ENCODE peak calls at places on chromosomes 13 and 19, in eight cellular contexts. G is cardiac muscle cell, Z is OCI-LY7, I is left lung, H is thoracic aorta, C is colonic mucosa, U is tibial nerve, Y is uterus. S is an unnamed sample.

GRCh38 chr19:45906221-45906620 is 3.8 kb upstream of the MYPOP start:
- DNase-seq in I (no peak), H (no peak), Y (no peak), U (no peak), C (no peak), G (no peak), Z (no peak), S (no peak)

GRCh38 chr13:48954086-48954485 is 21.6 kb upstream of the FNDC3A start:
- DNase-seq in U (no peak), H (no peak), Y (no peak), C (no peak), G (no peak), I (no peak), Z (no peak), S (no peak)

GRCh38 chr13:50898338-50898737 is 11.3 kb upstream of the RNASEH2B start:
- DNase-seq in Z (peak), U (no peak), G (no peak), H (no peak), Y (no peak), I (no peak), C (no peak), S (no peak)

GRCh38 chr13:113664751-113665581 is 2.1 kb upstream of the GRK1 start:
- DNase-seq in H (no peak), U (peak), C (no peak), G (no peak), I (peak), Z (no peak), Y (peak), S (peak)

GRCh38 chr19:49976496-49976895 is 15.5 kb upstream of the SIGLEC11 start:
- DNase-seq in Z (no peak), U (no peak), H (no peak), C (no peak), G (no peak), I (no peak), Y (no peak), S (no peak)

GRCh38 chr13:95697052-95697680 is 20.2 kb downstream of the DNAJC3 start:
- DNase-seq in I (no peak), H (no peak), U (no peak), G (no peak), C (no peak), Y (no peak), Z (no peak), S (no peak)

GRCh38 chr19:35457173-35457572 is 9.1 kb downstream of the FFAR2 start:
- DNase-seq in U (no peak), Z (peak), C (no peak), I (no peak), Y (no peak), G (no peak), H (no peak), S (no peak)

GRCh38 chr19:1739960-1740629 is 13.2 kb upstream of the ONECUT3 start:
- DNase-seq in C (no peak), Z (no peak), H (no peak), G (no peak), I (no peak), U (no peak), Y (no peak), S (no peak)

GRCh38 chr19:49712397-49712859 is 21.5 kb downstream of the CPT1C start:
- DNase-seq in U (no peak), Z (peak), C (peak), I (no peak), H (no peak), Y (peak), G (no peak), S (no peak)

GRCh38 chr13:26971990-26972888 is 199.4 kb downstream of the USP12 start:
- DNase-seq in H (no peak), Y (no peak), C (peak), U (no peak), I (no peak), G (peak), Z (peak), S (no peak)

GRCh38 chr19:518292-519231 is 11.3 kb downstream of the TPGS1 start:
- DNase-seq in G (peak), Z (no peak), Y (peak), C (no peak), I (no peak), H (no peak), U (no peak), S (no peak)

GRCh38 chr19:50314724-50315700 is 14.2 kb downstream of the KCNC3 start:
- DNase-seq in C (no peak), U (no peak), I (no peak), H (no peak), Z (no peak), Y (no peak), G (peak), S (no peak)

GRCh38 chr19:3171894-3172679 is 6.5 kb upstream of the S1PR4 start:
- DNase-seq in Z (no peak), I (no peak), Y (no peak), C (no peak), G (no peak), U (no peak), H (no peak), S (no peak)

GRCh38 chr19:49690073-49690655 is 752 bp upstream of the CPT1C start:
- DNase-seq in G (no peak), C (no peak), I (no peak), U (no peak), H (no peak), Z (no peak), Y (no peak), S (no peak)

GRCh38 chr13:99459101-99459500 is 42.2 kb upstream of the TM9SF2 start:
- DNase-seq in Z (no peak), C (no peak), Y (no peak), H (no peak), I (no peak), U (no peak), G (no peak), S (no peak)

GRCh38 chr13:112574476-112575294 is 13.3 kb downstream of the TUBGCP3 start:
- DNase-seq in C (no peak), U (no peak), G (no peak), Z (no peak), H (no peak), Y (no peak), I (no peak), S (no peak)

GRCh38 chr13:25171517-25172302 is at the start of gene AMER2:
- DNase-seq in Z (no peak), H (no peak), Y (no peak), C (no peak), U (no peak), I (no peak), G (peak), S (no peak)

GRCh38 chr13:44904982-44905381 is 84.3 kb downstream of the NUFIP1 start:
- DNase-seq in H (peak), U (peak), I (peak), G (no peak), Y (peak), C (peak), Z (no peak), S (no peak)

GRCh38 chr13:46607768-46608553 is 55.0 kb downstream of the LRCH1 start:
- DNase-seq in I (no peak), G (no peak), Z (no peak), Y (no peak), H (no peak), C (no peak), U (no peak), S (no peak)

GRCh38 chr13:98460519-98460918 is 116.4 kb downstream of the STK24 start:
- DNase-seq in G (no peak), C (no peak), Y (no peak), Z (no peak), H (no peak), I (peak), U (no peak), S (peak)

GRCh38 chr13:32811297-32811800 is 204.9 kb upstream of the KL start:
- DNase-seq in C (peak), H (no peak), Z (no peak), U (no peak), G (no peak), I (no peak), Y (no peak), S (no peak)

GRCh38 chr19:3357731-3358391 is 8.5 kb upstream of the NFIC start:
- DNase-seq in G (no peak), H (no peak), I (no peak), C (no peak), Z (no peak), U (no peak), Y (peak), S (no peak)

GRCh38 chr19:43735957-43736356 is 18.8 kb downstream of the SMG9 start:
- DNase-seq in C (no peak), G (no peak), H (no peak), U (no peak), Y (no peak), Z (no peak), I (no peak), S (no peak)

GRCh38 chr19:6632002-6632621 is 37.8 kb downstream of the TNFSF14 start:
- DNase-seq in G (peak), Y (peak), C (peak), U (peak), Z (peak), I (peak), H (peak), S (no peak)

GRCh38 chr19:38728752-38729541 is 15.3 kb downstream of the CAPN12 start:
- DNase-seq in G (no peak), Y (peak), Z (no peak), I (peak), U (no peak), H (no peak), C (no peak), S (peak)

GRCh38 chr19:38726284-38726673 is 18.0 kb downstream of the CAPN12 start:
- DNase-seq in I (no peak), Y (peak), H (no peak), C (no peak), U (no peak), G (no peak), Z (no peak), S (no peak)

GRCh38 chr19:38726761-38727301 is 17.4 kb downstream of the CAPN12 start:
- DNase-seq in I (no peak), H (no peak), G (no peak), C (no peak), U (no peak), Y (peak), Z (no peak), S (no peak)

GRCh38 chr19:38727306-38727867 is 16.9 kb downstream of the CAPN12 start:
- DNase-seq in Z (no peak), H (no peak), C (no peak), U (no peak), G (no peak), Y (peak), I (no peak), S (no peak)

GRCh38 chr19:38727868-38728660 is 16.2 kb downstream of the CAPN12 start:
- DNase-seq in I (peak), G (no peak), Y (peak), H (no peak), Z (no peak), C (no peak), U (no peak), S (peak)
- H3K27ac ChIP-seq in I (peak), G (peak), Y (peak), H (peak), Z (no peak), C (no peak), U (no peak), S (no peak)

GRCh38 chr19:19026299-19026971 is 6.9 kb downstream of the SUGP2 start:
- DNase-seq in H (no peak), I (peak), C (no peak), G (peak), Z (peak), Y (no peak), U (no peak), S (no peak)
- TF ChIP-seq CTCF in H (no peak), I (no peak), C (no peak), G (no peak), Z (peak), Y (no peak), U (peak), S (peak)

GRCh38 chr19:55348317-55349034 is 6.0 kb downstream of the COX6B2 start:
- DNase-seq in C (no peak), I (no peak), H (no peak), Y (no peak), G (peak), Z (no peak), U (no peak), S (no peak)
- H3K4me3 ChIP-seq in C (no peak), I (no peak), H (no peak), Y (no peak), G (no peak), Z (no peak), U (no peak), S (no peak)

DNA sequence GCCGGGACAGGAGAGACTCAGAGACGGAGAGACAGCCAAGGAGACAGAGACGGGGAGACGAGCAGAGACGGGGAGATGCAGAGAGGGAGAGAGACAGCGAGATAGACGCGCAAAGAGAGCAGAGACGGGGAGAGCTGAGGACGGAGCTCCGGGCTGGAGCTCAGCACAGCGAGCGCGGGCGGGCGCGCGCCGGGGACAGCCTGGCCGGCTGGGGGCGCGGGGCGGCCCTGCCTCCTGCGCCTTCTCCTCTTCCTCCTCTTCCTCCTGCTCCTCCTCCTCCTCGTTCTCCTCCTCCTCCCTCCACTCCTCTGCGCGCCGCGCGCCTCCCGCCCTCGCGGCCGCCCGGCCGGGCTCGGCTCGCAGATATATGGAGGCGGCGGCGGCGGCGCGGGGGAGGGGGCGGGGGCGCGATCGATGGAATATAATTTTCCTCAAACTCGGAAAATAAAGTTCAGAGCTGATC is at the start of gene ERFL:
- DNase-seq in Y (no peak), U (no peak), H (no peak), Z (peak), I (no peak), C (peak), G (no peak), S (no peak)
- H3K27ac ChIP-seq in Y (no peak), U (no peak), H (no peak), Z (peak), I (no peak), C (no peak), G (no peak), S (no peak)

DNA sequence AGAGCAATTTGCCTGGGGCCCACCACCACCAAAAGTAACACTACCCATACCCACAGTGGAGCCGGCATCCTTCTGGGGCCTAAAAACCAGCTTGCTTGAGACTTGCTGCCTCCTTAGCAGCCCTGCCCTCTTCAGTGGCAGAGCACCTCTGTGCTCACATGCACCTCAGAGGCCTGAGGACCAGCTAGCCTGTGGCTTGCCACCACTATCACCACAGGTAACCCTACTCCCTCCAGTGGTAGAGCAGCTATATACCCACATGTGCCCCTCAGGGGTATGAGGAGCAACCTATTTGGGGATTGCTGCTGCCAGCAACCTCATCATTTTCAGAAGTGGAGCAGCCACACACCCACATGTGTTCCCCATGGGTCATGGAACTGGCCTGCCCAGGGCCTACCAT is 111.4 kb upstream of the SPRY2 start:
- DNase-seq in Y (no peak), C (no peak), H (no peak), U (no peak), Z (no peak), G (no peak), I (no peak), S (no peak)
- TF ChIP-seq CTCF in Y (no peak), C (no peak), H (no peak), U (no peak), Z (no peak), G (no peak), I (no peak), S (no peak)

GRCh38 chr19:23002690-23003422 is at the start of gene ZNF728:
- DNase-seq in C (peak), U (peak), H (peak), Z (no peak), G (no peak), I (peak), Y (peak), S (no peak)
- H3K4me3 ChIP-seq in C (no peak), U (peak), H (peak), Z (no peak), G (no peak), I (peak), Y (peak), S (no peak)

DNA sequence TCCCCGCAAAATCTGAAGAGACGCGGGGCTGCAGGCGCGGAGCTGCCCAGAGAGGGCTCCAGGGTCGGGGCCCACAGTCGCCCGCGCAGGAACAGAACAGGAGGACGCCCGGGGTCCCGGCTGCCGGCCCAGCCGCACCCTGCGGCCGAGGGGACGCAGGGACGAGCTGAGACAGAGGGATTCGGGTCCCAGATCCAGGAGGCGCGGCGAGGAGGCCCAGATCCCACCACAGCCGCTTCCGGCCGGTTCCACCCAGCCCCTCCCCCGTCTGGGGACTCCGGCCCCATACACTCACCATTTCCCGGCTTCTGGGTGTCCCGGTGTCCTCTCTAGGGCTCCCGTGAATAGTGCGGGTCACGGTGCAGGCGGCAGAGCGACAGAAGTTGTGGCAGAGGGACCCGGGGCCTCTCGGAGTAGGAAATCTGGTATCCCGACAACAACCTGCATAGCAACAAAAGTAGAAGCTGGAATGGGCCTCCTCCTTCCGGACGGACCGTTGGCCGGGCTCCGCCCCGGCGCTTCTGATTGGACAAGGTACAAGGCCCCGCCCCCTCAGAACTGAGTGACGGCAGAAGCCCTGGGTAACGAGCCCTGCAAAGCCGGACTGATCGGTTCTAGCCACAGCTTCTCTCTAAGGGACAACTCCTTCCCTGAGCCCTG is at the start of gene ZNF20:
- DNase-seq in C (peak), H (peak), U (peak), G (peak), Y (peak), Z (peak), I (peak), S (peak)
- H3K27ac ChIP-seq in C (peak), H (peak), U (peak), G (peak), Y (peak), Z (peak), I (peak), S (peak)

GRCh38 chr13:30982911-30983310 is 50.5 kb downstream of the TEX26 start:
- DNase-seq in C (no peak), I (no peak), Y (no peak), G (no peak), U (no peak), H (no peak), Z (no peak), S (no peak)

GRCh38 chr13:30983431-30983830 is 51.0 kb downstream of the TEX26 start:
- DNase-seq in G (no peak), C (no peak), U (no peak), H (no peak), Y (no peak), I (no peak), Z (no peak), S (no peak)

GRCh38 chr13:30976041-30976440 is 43.6 kb downstream of the TEX26 start:
- DNase-seq in G (no peak), Y (no peak), I (no peak), H (no peak), Z (no peak), U (no peak), C (no peak), S (no peak)

GRCh38 chr13:30982506-30982905 is 50.0 kb downstream of the TEX26 start:
- DNase-seq in Y (no peak), Z (no peak), G (no peak), H (no peak), U (no peak), I (no peak), C (no peak), S (no peak)

GRCh38 chr13:30978981-30979956 is 46.8 kb downstream of the TEX26 start:
- DNase-seq in Y (no peak), Z (peak), U (no peak), H (no peak), C (peak), I (peak), G (peak), S (no peak)
- TF ChIP-seq CTCF in Y (no peak), Z (peak), U (no peak), H (peak), C (peak), I (peak), G (peak), S (peak)

S was measured in RWPE2.